ENCODE peak calls at places on chromosomes 12 and 14, in five cellular contexts. O, J, V, K and A are unnamed samples.

GRCh38 chr12:12506541-12506940 is 56.1 kb downstream of the DUSP16 start:
- DNase-seq in J (no peak), O (peak), K (peak), V (no peak), A (peak)

GRCh38 chr14:72049462-72049861 is 117.2 kb downstream of the RGS6 start:
- DNase-seq in V (no peak), K (no peak), O (no peak), J (no peak), A (no peak)

GRCh38 chr12:82862069-82862841 is 175.5 kb downstream of the TMTC2 start:
- DNase-seq in V (no peak), K (no peak), J (no peak), O (no peak), A (no peak)

GRCh38 chr12:99137124-99137845 is 492.2 kb downstream of the APAF1 start:
- DNase-seq in V (no peak), O (no peak), J (no peak), K (no peak), A (no peak)

GRCh38 chr14:59278111-59278510 is 89.6 kb downstream of the DAAM1 start:
- DNase-seq in K (peak), O (no peak), J (no peak), V (no peak), A (peak)

GRCh38 chr12:126676426-126676825 is 1590.5 kb upstream of the TMEM132C start:
- DNase-seq in K (no peak), O (no peak), J (no peak), V (no peak), A (no peak)

GRCh38 chr12:105995986-105996385 is 142.8 kb downstream of the NUAK1 start:
- DNase-seq in O (no peak), J (no peak), K (no peak), V (no peak), A (no peak)

GRCh38 chr12:78585132-78585531 is 279.4 kb upstream of the SYT1 start:
- DNase-seq in O (no peak), J (no peak), K (no peak), V (no peak), A (no peak)

GRCh38 chr12:3304436-3305135 is 186.4 kb upstream of the PRMT8 start:
- DNase-seq in V (no peak), K (peak), O (peak), J (peak), A (peak)

GRCh38 chr14:46472261-46472660 is 179.3 kb downstream of the RPL10L start:
- DNase-seq in K (no peak), V (no peak), O (no peak), J (no peak), A (no peak)

GRCh38 chr12:109347579-109347978 is at the start of gene MYO1H:
- DNase-seq in J (no peak), K (no peak), O (no peak), V (no peak), A (no peak)

GRCh38 chr14:81427348-81428058 is 27.4 kb upstream of the STON2 start:
- DNase-seq in J (no peak), K (no peak), V (no peak), O (peak), A (no peak)

GRCh38 chr14:24392327-24393098 is 6.3 kb upstream of the NYNRIN start:
- DNase-seq in K (peak), O (no peak), J (no peak), V (no peak), A (peak)

GRCh38 chr12:6821674-6822433 is at the start of gene GPR162:
- DNase-seq in K (no peak), V (peak), O (peak), J (peak), A (peak)

GRCh38 chr12:131683266-131684014 is 27.4 kb upstream of the SFSWAP start:
- DNase-seq in O (no peak), V (no peak), J (no peak), K (no peak), A (no peak)

GRCh38 chr14:80468331-80469122 is 257.2 kb upstream of the DIO2 start:
- DNase-seq in V (no peak), K (no peak), O (no peak), J (no peak), A (no peak)

GRCh38 chr12:97616936-97617335 is 154.3 kb downstream of the RMST start:
- DNase-seq in K (no peak), O (no peak), J (no peak), V (no peak), A (no peak)

GRCh38 chr12:104856548-104856947 is 101.5 kb downstream of the SLC41A2 start:
- DNase-seq in K (no peak), V (no peak), J (no peak), O (no peak), A (no peak)

GRCh38 chr14:23209651-23210423 is 26.4 kb upstream of the SLC7A8 start:
- DNase-seq in V (no peak), J (no peak), K (peak), O (no peak), A (peak)

GRCh38 chr12:24920141-24920540 is 28.8 kb downstream of the BCAT1 start:
- DNase-seq in V (no peak), K (no peak), J (no peak), O (no peak), A (no peak)

GRCh38 chr14:96461950-96462798 is 40.0 kb upstream of the PAPOLA start:
- DNase-seq in V (no peak), J (no peak), K (no peak), O (no peak), A (no peak)

GRCh38 chr14:77872971-77873370 is 73.1 kb downstream of the ADCK1 start:
- DNase-seq in V (no peak), K (no peak), O (no peak), J (peak), A (no peak)

GRCh38 chr12:105852496-105852895 is 286.3 kb downstream of the NUAK1 start:
- DNase-seq in O (no peak), V (no peak), J (no peak), K (no peak), A (no peak)

GRCh38 chr14:61512508-61512907 is 182.8 kb upstream of the HIF1A start:
- DNase-seq in O (no peak), V (no peak), K (peak), J (no peak), A (peak)

DNA sequence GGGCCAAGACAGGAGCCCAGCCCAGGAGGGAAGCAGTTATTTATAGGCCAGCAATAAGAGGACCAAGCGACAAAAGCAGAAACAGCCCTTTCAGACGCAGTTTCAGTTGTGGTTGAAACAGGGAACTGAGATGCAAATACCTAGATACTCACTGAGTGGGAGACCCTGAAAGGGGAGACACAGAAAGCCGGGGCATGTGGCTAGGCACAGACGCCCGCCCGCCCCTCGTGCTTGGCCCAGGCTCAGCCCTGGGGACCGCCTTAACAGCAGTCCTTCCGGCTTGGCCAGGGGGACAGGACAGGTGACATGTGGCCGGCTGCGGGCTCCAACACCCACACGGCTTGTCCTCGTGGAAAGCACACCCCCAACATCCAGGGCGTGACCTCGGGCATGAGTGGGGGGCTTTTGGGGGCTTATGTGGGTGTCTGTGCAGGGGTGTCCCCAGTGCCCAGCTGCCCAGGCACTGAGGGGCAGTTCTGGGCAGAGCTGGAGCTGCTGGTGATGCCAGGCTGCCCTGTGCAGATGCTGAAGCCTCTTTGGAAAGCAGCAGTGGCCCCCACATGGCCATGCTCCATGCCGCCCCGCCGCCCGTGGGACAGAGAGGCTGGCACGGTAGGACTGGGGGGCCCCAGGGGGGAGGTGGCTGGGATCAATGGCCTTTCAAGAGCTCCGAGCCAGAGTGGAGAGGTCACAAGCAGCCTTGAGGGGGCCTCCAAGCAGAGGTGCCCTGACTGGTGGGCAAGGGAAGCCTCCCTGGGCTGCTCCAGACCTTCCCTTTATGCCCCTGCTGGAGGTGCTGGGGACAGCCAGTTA is 2.1 kb downstream of the PLD4 start:
- DNase-seq in J (no peak), V (no peak), K (no peak), O (no peak), A (no peak)
- TF ChIP-seq CTCF in J (no peak), V (no peak), K (no peak), O (no peak), A (no peak)

GRCh38 chr12:116506697-116507064 is 52.5 kb upstream of the MAP1LC3B2 start:
- DNase-seq in V (no peak), J (no peak), K (no peak), O (no peak), A (no peak)
- H3K4me3 ChIP-seq in V (no peak), J (no peak), K (no peak), O (no peak), A (no peak)

GRCh38 chr12:122063691-122064033 is 14.9 kb upstream of the MLXIP start:
- DNase-seq in V (no peak), K (no peak), J (no peak), O (peak), A (peak)

GRCh38 chr12:122062832-122063690 is 15.5 kb upstream of the MLXIP start:
- DNase-seq in O (peak), V (no peak), K (peak), J (peak), A (peak)

GRCh38 chr12:122061253-122061652 is 17.3 kb upstream of the MLXIP start:
- DNase-seq in O (no peak), K (no peak), V (no peak), J (no peak), A (no peak)

GRCh38 chr12:122064780-122065588 is 13.6 kb upstream of the MLXIP start:
- DNase-seq in J (no peak), V (no peak), K (peak), O (peak), A (peak)

DNA sequence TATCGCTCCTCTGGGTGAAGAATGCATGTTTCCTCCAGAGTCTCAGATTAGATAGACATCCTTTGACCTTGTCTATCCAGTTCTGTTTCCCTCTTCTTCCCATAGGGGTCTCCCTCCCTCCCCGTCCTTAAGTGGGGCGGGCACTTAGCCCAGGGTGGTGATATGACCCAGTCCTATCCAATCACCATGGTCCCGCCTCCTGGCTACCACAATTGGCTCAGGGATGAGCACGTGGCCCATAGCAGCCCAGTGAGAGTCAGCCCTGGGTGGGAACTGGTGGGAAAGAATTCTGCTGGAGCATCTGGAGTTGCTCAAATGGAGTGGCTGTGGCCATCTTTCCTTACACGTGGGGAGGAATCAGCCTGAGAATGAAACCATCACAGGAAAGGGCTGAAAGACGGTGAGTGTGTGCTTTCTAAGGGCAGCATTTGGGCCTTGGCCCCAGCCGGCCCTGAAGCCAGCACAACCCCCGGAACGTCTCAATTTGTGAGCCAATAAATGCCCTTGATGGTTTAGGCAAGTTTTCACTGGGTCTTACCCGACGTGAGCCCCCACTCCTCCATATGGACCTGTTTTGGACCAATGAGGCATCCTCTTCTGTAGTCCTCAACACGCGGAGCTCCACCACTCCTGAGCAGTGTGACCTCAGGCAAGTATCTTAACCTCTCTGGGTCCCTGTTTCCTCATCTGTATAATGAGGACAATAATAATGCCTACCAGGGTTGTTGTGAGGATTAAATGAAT is 14.3 kb upstream of the MLXIP start:
- DNase-seq in O (peak), V (peak), J (peak), K (peak), A (peak)
- TF ChIP-seq CTCF in O (peak), V (no peak), J (peak), K (peak), A (peak)

GRCh38 chr12:30582943-30583342 is 112.7 kb downstream of the IPO8 start:
- DNase-seq in O (no peak), K (no peak), J (no peak), V (no peak), A (no peak)

GRCh38 chr12:30587782-30588181 is 107.9 kb downstream of the IPO8 start:
- DNase-seq in V (no peak), J (no peak), O (no peak), K (no peak), A (no peak)

DNA sequence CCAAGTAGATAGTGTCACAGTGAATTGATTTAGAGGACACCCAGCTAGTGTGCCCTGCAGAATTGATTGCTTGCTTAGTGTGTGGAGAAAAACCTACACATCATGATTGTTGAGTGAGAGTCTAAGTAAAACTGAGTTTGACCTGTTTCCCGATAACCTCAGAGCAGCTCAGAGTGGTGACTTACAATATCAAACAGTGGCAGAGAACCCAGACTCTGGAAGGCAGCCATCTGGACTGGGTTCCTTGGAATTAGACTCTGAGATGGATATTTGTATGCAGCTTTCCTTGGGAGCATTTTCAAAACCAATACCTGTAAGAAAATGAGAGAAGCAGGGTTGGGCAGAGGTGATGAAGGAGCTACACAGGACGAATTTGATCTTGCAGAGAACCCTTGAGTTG is 109.8 kb downstream of the IPO8 start:
- DNase-seq in O (no peak), J (peak), K (no peak), V (no peak), A (no peak)
- H3K4me3 ChIP-seq in O (no peak), J (no peak), K (no peak), V (no peak), A (no peak)

GRCh38 chr12:30753233-30753632 is 1.5 kb downstream of the CAPRIN2 start:
- DNase-seq in J (no peak), O (peak), V (no peak), K (peak), A (peak)
- TF ChIP-seq CTCF in J (no peak), O (peak), V (no peak), K (peak), A (peak)

GRCh38 chr12:80935076-80935475 is 2.7 kb downstream of the LIN7A start:
- DNase-seq in O (no peak), K (no peak), V (no peak), J (no peak), A (no peak)
- H3K4me3 ChIP-seq in O (peak), K (no peak), V (no peak), J (no peak), A (no peak)